ENCODE peak calls at places on chromosomes 16 and 17, in five cellular contexts. H, B, X, R and S are unnamed samples.

GRCh38 chr16:14485131-14485551 is 144.9 kb downstream of the PARN start:
- DNase-seq in X (no peak), R (no peak), H (no peak), B (no peak), S (peak)

GRCh38 chr16:1871974-1872635 is at the start of gene MEIOB:
- DNase-seq in X (no peak), B (peak), R (peak), H (no peak), S (no peak)

GRCh38 chr16:79182618-79183017 is 417.9 kb downstream of the MAF start:
- DNase-seq in X (no peak), B (no peak), H (no peak), R (peak), S (no peak)

GRCh38 chr17:47304191-47304590 is 19.6 kb upstream of the EFCAB13 start:
- DNase-seq in R (no peak), H (no peak), B (no peak), X (no peak), S (no peak)

GRCh38 chr17:15398291-15398690 is 56.9 kb upstream of the TEKT3 start:
- DNase-seq in B (no peak), X (no peak), H (peak), R (no peak), S (peak)

GRCh38 chr16:58501242-58502131 is 1.5 kb downstream of the NDRG4 start:
- DNase-seq in R (no peak), X (no peak), H (no peak), B (no peak), S (no peak)

GRCh38 chr16:12869681-12870427 is 31.5 kb upstream of the SHISA9 start:
- DNase-seq in H (no peak), X (no peak), R (no peak), B (no peak), S (no peak)

GRCh38 chr17:12431188-12431587 is 234.5 kb upstream of the MYOCD start:
- DNase-seq in X (no peak), R (no peak), B (peak), H (no peak), S (no peak)

GRCh38 chr17:29180788-29181160 is 576 bp upstream of the MYO18A start:
- DNase-seq in H (no peak), X (no peak), R (no peak), B (no peak), S (no peak)

GRCh38 chr17:55177159-55177913 is 87.4 kb upstream of the HLF start:
- DNase-seq in B (no peak), X (no peak), H (no peak), R (no peak), S (no peak)
- TF ChIP-seq CTCF in B (no peak), X (no peak), H (no peak), R (peak), S (peak)

GRCh38 chr16:15778999-15779614 is 77.7 kb downstream of the MYH11 start:
- DNase-seq in H (no peak), X (no peak), R (no peak), B (no peak), S (no peak)

GRCh38 chr16:15775663-15776304 is 81.0 kb downstream of the MYH11 start:
- DNase-seq in R (peak), H (no peak), B (no peak), X (no peak), S (peak)

GRCh38 chr16:15776572-15776971 is 80.3 kb downstream of the MYH11 start:
- DNase-seq in R (no peak), X (no peak), B (no peak), H (no peak), S (no peak)

GRCh38 chr16:15778204-15778743 is 78.6 kb downstream of the MYH11 start:
- DNase-seq in X (no peak), R (no peak), B (no peak), H (no peak), S (no peak)

DNA sequence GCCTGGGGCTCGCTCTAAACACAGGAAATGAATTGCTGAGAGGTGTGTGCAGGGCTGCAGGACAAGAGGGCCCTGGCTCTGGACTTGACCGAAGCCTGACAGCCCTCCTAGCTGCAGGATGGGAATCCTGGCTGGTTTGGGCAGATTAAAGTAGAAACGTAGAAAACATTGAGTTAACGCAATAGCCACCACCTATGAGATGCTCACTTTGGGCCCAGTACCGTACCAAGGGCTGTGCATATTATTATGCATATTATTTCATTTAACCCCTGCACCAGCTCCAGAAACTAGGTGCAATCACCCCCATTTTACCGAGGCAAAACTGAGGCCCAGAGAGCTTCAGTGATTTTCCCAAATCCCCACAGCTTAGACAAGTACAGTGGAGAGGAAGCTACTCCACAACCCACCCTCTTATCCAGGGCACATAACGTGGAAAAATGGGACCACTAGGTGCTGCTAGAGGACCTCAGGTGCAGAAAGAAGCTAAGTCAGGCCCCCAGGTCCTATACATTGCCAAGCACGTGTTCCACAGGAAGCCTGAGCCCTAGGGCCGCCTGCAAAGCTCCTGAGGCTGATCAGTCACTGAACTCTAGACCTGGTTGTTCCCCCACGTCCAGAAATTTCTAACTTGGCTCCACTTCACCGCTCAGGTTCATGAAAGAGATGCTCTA is 79.2 kb downstream of the MYH11 start:
- DNase-seq in X (no peak), R (peak), B (peak), H (peak), S (peak)
- TF ChIP-seq CTCF in X (no peak), R (peak), B (no peak), H (peak), S (peak)

DNA sequence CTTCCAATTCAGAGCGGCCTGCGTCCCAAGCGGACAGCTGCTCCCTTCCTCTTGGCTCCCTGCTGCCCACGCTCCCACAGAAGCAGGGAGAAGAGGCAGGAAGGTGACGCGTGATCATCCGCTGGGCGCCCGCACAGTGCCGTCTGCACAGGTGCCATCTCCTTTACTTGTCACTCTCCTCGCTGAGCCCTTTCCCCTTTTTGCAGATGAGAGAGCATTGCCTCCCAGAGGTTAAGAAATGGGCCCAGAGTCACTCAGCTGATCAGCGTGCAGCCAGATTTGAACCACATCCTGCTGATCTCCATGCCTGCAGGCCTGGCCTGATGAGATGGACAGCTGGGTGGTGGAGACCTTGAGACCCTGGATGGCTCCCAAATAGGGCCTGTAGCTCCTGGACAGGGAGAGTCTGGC is 299.8 kb downstream of the SEC14L1 start:
- DNase-seq in B (no peak), R (no peak), H (no peak), X (no peak), S (no peak)
- TF ChIP-seq CTCF in B (no peak), R (no peak), H (no peak), X (no peak), S (no peak)

GRCh38 chr17:33968350-33969044 is 286.6 kb upstream of the CCL2 start:
- DNase-seq in R (no peak), H (no peak), X (no peak), B (peak), S (no peak)
- TF ChIP-seq CTCF in R (no peak), H (no peak), X (no peak), B (no peak), S (no peak)

GRCh38 chr17:48954300-48954755 is 9.7 kb upstream of the SNF8 start:
- DNase-seq in B (no peak), X (no peak), R (peak), H (no peak), S (peak)
- TF ChIP-seq CTCF in B (no peak), X (no peak), R (peak), H (peak), S (peak)

DNA sequence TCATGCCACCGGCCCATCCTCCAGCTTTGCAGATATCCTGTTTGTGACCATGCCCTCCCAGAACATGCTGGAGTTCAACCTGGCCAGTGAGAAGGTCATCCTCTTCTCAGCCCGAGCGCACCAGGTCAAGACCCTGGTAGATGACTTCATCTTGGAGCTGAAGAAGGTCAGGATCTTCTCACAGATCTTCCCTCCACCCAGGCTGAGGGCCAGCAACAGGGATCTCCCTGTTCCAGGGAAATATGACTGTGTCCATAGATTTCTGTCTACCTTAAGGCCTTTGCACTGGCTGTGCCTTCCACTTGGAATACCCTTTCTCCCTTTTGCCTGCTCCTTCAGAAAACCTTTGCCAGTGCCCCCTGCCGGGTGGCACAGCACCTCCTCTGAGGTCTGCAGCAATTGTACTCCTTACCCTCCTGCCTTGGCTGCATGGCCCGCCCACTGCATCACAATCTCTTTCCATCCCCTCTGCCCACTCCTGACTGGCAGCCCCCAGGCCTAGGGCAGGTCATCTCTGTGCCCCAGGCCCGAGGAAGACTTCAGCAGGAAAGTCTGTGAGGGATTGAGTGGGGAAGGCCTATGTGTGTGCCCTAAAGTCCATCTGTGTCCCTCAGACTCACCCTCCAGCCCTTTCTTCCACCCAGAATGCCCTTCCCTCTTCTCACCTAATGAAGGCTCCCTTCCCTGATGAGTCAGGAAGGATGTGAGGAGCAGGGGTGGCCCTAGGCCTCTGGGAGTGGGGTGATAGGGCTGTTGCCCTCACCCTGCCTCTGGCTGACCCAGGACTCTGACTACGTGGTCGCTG is 27.3 kb upstream of the ALKBH5 start:
- DNase-seq in R (no peak), H (no peak), X (no peak), B (no peak), S (no peak)
- TF ChIP-seq CTCF in R (no peak), H (no peak), X (no peak), B (no peak), S (peak)

DNA sequence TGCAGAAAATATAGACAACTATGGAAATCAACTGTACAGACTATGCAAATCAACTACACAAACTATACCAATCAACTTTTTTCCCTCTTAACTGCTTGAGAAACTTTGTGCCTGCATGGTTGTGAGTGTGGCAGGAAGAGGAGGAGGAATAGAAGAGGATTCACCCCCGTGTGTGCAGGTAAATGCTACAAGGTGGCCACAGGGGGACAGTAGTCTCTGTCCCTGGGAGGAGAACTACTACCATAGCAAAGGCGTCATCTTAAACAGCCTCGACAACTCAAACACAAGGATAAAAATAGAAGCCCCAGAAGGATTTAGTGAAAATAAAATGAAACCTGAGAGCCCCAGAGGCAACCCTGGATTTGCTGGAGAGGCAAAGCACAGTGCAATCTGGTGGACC is 199.6 kb upstream of the DYNLRB2 start:
- DNase-seq in H (no peak), B (no peak), X (no peak), R (no peak), S (no peak)
- TF ChIP-seq CTCF in H (no peak), B (no peak), X (no peak), R (no peak), S (no peak)

DNA sequence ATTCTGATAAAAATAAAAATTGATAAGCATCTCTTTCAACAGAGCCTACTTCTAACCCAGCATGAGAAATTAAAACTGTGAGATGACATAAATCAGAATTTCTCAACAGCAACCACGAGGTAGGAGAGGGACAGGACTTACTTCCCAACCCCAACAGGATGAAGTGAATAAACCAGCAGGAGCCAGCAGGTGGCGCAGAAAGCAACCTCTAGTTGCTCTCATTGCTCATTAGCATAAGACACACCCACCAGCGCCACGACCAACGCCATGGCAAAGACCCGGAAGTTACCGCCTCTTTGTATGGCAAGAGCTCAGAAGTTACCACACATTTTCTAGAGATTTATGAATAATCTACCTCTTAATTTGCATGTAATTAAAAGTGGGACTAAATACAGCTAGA is 189.4 kb upstream of the CDH8 start:
- DNase-seq in H (peak), R (peak), B (peak), X (peak), S (no peak)
- TF ChIP-seq CTCF in H (peak), R (peak), B (peak), X (no peak), S (peak)